ENCODE peak calls at places on chromosomes 4 and X, in seven cellular contexts. S is esophagus squamous epithelium, W is fibroblast of lung, Q is left ventricle myocardium inferior, F is neural progenitor cell, V is pancreas, L is tibial artery. U is an unnamed sample.

GRCh38 chr4:137312257-137312656 is 220.0 kb downstream of the PCDH18 start:
- DNase-seq in S (no peak), W (peak; percentile 80), Q (no peak), F (no peak), V (no peak), L (no peak), U (no peak)

GRCh38 chr4:76784237-76784636 is 113.7 kb downstream of the SOWAHB start:
- DNase-seq in S (no peak), W (no peak), Q (no peak), F (peak; percentile 25), V (no peak), L (no peak), U (peak; percentile 23)

GRCh38 chrX:110924871-110925270 is 129.3 kb upstream of the CHRDL1 start:
- DNase-seq in S (no peak), W (peak; percentile 36), Q (no peak), F (no peak), V (no peak), L (no peak), U (no peak)

GRCh38 chrX:2457289-2458133 is 43.3 kb downstream of the DHRSX start:
- DNase-seq in S (no peak), W (no peak), Q (no peak), F (peak; percentile 33), V (no peak), L (no peak), U (no peak)

GRCh38 chrX:22594771-22595170 is 322.1 kb downstream of the CBLL2 start:
- DNase-seq in S (no peak), W (no peak), Q (no peak), F (no peak), V (no peak), L (no peak), U (no peak)

GRCh38 chrX:112834976-112835375 is 5.7 kb downstream of the AMOT start:
- DNase-seq in S (no peak), W (no peak), Q (no peak), F (no peak), V (no peak), L (no peak), U (peak; percentile 19)

GRCh38 chr4:76744253-76744921 is 153.6 kb downstream of the SOWAHB start:
- DNase-seq in S (no peak), W (peak; percentile 89), Q (no peak), F (no peak), V (no peak), L (no peak), U (no peak)

GRCh38 chrX:153935326-153935851 is 552 bp upstream of the NAA10 start:
- DNase-seq in S (no peak), W (no peak), Q (no peak), F (peak; percentile 47), V (no peak), L (no peak), U (no peak)

GRCh38 chrX:143623657-143624056 is 12.2 kb downstream of the SLITRK4 start:
- DNase-seq in S (no peak), W (no peak), Q (no peak), F (no peak), V (no peak), L (no peak), U (no peak)

GRCh38 chr4:156378053-156378665 is 424.5 kb upstream of the CTSO start:
- DNase-seq in S (no peak), W (peak; percentile 62), Q (no peak), F (peak; percentile 50), V (no peak), L (no peak), U (no peak)

GRCh38 chr4:8276358-8277240 is 7.0 kb downstream of the HTRA3 start:
- DNase-seq in S (no peak), W (peak; percentile 38), Q (peak; percentile 78), F (no peak), V (peak; percentile 17), L (no peak), U (no peak)

GRCh38 chr4:76867880-76868655 is 29.9 kb downstream of the SOWAHB start:
- DNase-seq in S (no peak), W (no peak), Q (no peak), F (peak; percentile 35), V (peak; percentile 25), L (no peak), U (peak; percentile 16)

GRCh38 chr4:33966808-33967207 is 2277.5 kb downstream of the ARAP2 start:
- DNase-seq in S (no peak), W (no peak), Q (no peak), F (no peak), V (no peak), L (no peak), U (no peak)

GRCh38 chr4:152515678-152516077 is 20.2 kb downstream of the FBXW7 start:
- DNase-seq in S (no peak), W (peak; percentile 75), Q (no peak), F (no peak), V (no peak), L (no peak), U (no peak)

GRCh38 chr4:16772366-16772850 is 126.0 kb downstream of the LDB2 start:
- DNase-seq in S (no peak), W (peak; percentile 54), Q (no peak), F (no peak), V (no peak), L (no peak), U (no peak)

GRCh38 chr4:83010111-83010521 is 507 bp downstream of the LIN54 start:
- DNase-seq in S (no peak), W (peak; percentile 59), Q (no peak), F (no peak), V (no peak), L (no peak), U (no peak)

GRCh38 chr4:170226288-170226687 is 136.5 kb upstream of the AADAT start:
- DNase-seq in S (no peak), W (no peak), Q (no peak), F (no peak), V (no peak), L (no peak), U (no peak)

GRCh38 chr4:3313556-3314228 is 20.9 kb downstream of the RGS12 start:
- DNase-seq in S (no peak), W (no peak), Q (no peak), F (no peak), V (no peak), L (no peak), U (peak; percentile 1)

GRCh38 chrX:71378752-71379151 is 12.6 kb downstream of the TAF1 start:
- DNase-seq in S (no peak), W (no peak), Q (no peak), F (no peak), V (no peak), L (no peak), U (no peak)

GRCh38 chr4:173490817-173491518 is 39.1 kb downstream of the HAND2 start:
- DNase-seq in S (no peak), W (peak; percentile 77), Q (no peak), F (no peak), V (no peak), L (no peak), U (peak; percentile 55)

GRCh38 chr4:915041-915474 is 17.1 kb downstream of the GAK start:
- DNase-seq in S (no peak), W (no peak), Q (no peak), F (no peak), V (no peak), L (peak; percentile 8), U (no peak)

GRCh38 chr4:124337874-124338273 is 374.7 kb downstream of the ANKRD50 start:
- DNase-seq in S (no peak), W (peak; percentile 8), Q (peak; percentile 61), F (no peak), V (peak; percentile 58), L (no peak), U (peak; percentile 66)

GRCh38 chrX:110410598-110410997 is 52.0 kb downstream of the RTL9 start:
- DNase-seq in S (no peak), W (no peak), Q (no peak), F (no peak), V (no peak), L (no peak), U (no peak)

GRCh38 chrX:153944140-153944799 is at the start of gene RENBP:
- DNase-seq in S (no peak), W (no peak), Q (peak; percentile 61), F (peak; percentile 76), V (no peak), L (peak; percentile 68), U (peak; percentile 70)

GRCh38 chr4:2742823-2743517 is 13.2 kb downstream of the TNIP2 start:
- DNase-seq in S (no peak), W (no peak), Q (no peak), F (no peak), V (no peak), L (no peak), U (no peak)

GRCh38 chr4:174928174-174928573 is 10.0 kb downstream of the ADAM29 start:
- DNase-seq in S (peak; percentile 3), W (no peak), Q (no peak), F (no peak), V (no peak), L (no peak), U (no peak)

GRCh38 chr4:175635513-175635912 is 176.6 kb downstream of the GPM6A start:
- DNase-seq in S (no peak), W (no peak), Q (no peak), F (peak; percentile 15), V (no peak), L (no peak), U (no peak)

GRCh38 chr4:108166441-108167315 is 2.1 kb downstream of the LEF1 start:
- DNase-seq in S (no peak), W (peak; percentile 33), Q (no peak), F (peak; percentile 85), V (peak; percentile 25), L (no peak), U (peak; percentile 30)
- H3K4me3 ChIP-seq in S (peak overlapping the region; percentile 61), W (peak overlapping the region; percentile 68), Q (peak overlapping the region; percentile 71), F (peak overlapping the region; percentile 71), V (peak overlapping the region; percentile 11), L (peak overlapping the region; percentile 60), U (peak overlapping the region; percentile 27)

GRCh38 chrX:31293409-31293808 is 221.6 kb upstream of the FTHL17 start:
- DNase-seq in S (no peak), W (no peak), Q (no peak), F (no peak), V (no peak), L (no peak), U (no peak)
- TF ChIP-seq CTCF in S (no peak), W (no peak), Q (no peak), F (peak; percentile 15), V (no peak), L (no peak), U (peak; percentile 29)

GRCh38 chr4:75644095-75644494 is 13.8 kb upstream of the CDKL2 start:
- DNase-seq in S (no peak), W (no peak), Q (no peak), F (no peak), V (no peak), L (no peak), U (no peak)

GRCh38 chr4:75637827-75638226 is 7.5 kb upstream of the CDKL2 start:
- DNase-seq in S (no peak), W (no peak), Q (no peak), F (no peak), V (no peak), L (no peak), U (no peak)

GRCh38 chr4:75639124-75639695 is 8.9 kb upstream of the CDKL2 start:
- DNase-seq in S (no peak), W (no peak), Q (no peak), F (no peak), V (no peak), L (no peak), U (no peak)

GRCh38 chr4:75643651-75644050 is 13.3 kb upstream of the CDKL2 start:
- DNase-seq in S (no peak), W (peak; percentile 44), Q (no peak), F (no peak), V (no peak), L (no peak), U (no peak)
- H3K36me3 ChIP-seq in S (peaks cover 63% of the 10 kb centered on the region), W (peaks cover 9% of the 10 kb centered on the region), Q (peaks cover 51% of the 10 kb centered on the region), F (peaks cover 37% of the 10 kb centered on the region), V (no peaks in the 10 kb centered on the region), L (peaks cover 47% of the 10 kb centered on the region), U (peaks cover 67% of the 10 kb centered on the region)

GRCh38 chr4:142582340-142582739 is 263.8 kb downstream of the INPP4B start:
- DNase-seq in S (no peak), W (no peak), Q (no peak), F (no peak), V (no peak), L (no peak), U (no peak)
- H3K4me3 ChIP-seq in S (no peak overlapping the region), W (no peak overlapping the region), Q (no peak overlapping the region), F (no peak overlapping the region), V (no peak overlapping the region), L (no peak overlapping the region), U (no peak overlapping the region)

U was measured in BE2C.